ENCODE peak calls at places on chromosome 12, in ten cellular contexts. A is kidney glomerular epithelial cell; U is HTR-8/SVneo; O is activated T-cell treated with anti-CD3 and anti-CD28 coated beads, Interleukin-2, amount 50 U/mL, for 72 hours; S is SK-N-SH; R is NCI-H1694; G is stimulated activated CD8-positive, alpha-beta memory T cell treated with anti-CD3 and anti-CD28 coated beads, Interleukin-15, amount 100 ng/mL, for 1 hour; P is amygdala; N is activated CD4-positive, alpha-beta T cell treated with anti-CD3 and anti-CD28 coated beads, Interleukin-2, amount 10 ng/mL, durations not matched to agents 7 days and 5 days; K is cardiac septum. J is an unnamed sample.

GRCh38 chr12:59823535-59823934 is 227.7 kb downstream of the SLC16A7 start:
- DNase-seq in P (no peak), N (no peak), R (no peak), O (no peak), K (no peak), S (no peak), A (no peak), U (no peak), G (no peak), J (no peak)

GRCh38 chr12:45850302-45850701 is 120.8 kb downstream of the ARID2 start:
- DNase-seq in A (no peak), G (no peak), O (no peak), K (no peak), S (no peak), U (no peak), N (no peak), P (no peak), R (no peak), J (no peak)

GRCh38 chr12:50242751-50243191 is 40.5 kb downstream of the LIMA1 start:
- DNase-seq in P (no peak), N (no peak), U (no peak), A (peak), K (no peak), G (no peak), O (no peak), R (no peak), S (no peak), J (peak)

GRCh38 chr12:132209654-132210222 is 65.5 kb downstream of the NOC4L start:
- DNase-seq in S (no peak), R (no peak), O (no peak), G (no peak), U (no peak), K (peak), A (no peak), N (no peak), P (no peak), J (no peak)

GRCh38 chr12:114902665-114903393 is 218.9 kb upstream of the TBX3 start:
- DNase-seq in U (no peak), P (no peak), N (no peak), R (no peak), S (no peak), O (no peak), G (no peak), K (no peak), A (no peak), J (no peak)

GRCh38 chr12:132160671-132161045 is 16.4 kb downstream of the NOC4L start:
- DNase-seq in A (no peak), P (no peak), U (no peak), K (no peak), O (no peak), N (no peak), R (no peak), G (no peak), S (no peak), J (no peak)

GRCh38 chr12:53751336-53752191 is at the start of gene CISTR:
- DNase-seq in R (peak), G (no peak), P (peak), S (peak), O (peak), N (no peak), U (no peak), A (no peak), K (no peak), J (no peak)

GRCh38 chr12:1091350-1091749 is 100.3 kb downstream of the ERC1 start:
- DNase-seq in O (no peak), G (no peak), K (no peak), U (no peak), S (no peak), N (no peak), R (no peak), P (no peak), A (no peak), J (peak)

GRCh38 chr12:126663304-126664094 is 1598.3 kb downstream of the AACS start:
- DNase-seq in R (no peak), O (no peak), G (no peak), P (no peak), K (no peak), A (no peak), U (no peak), S (peak), N (no peak), J (peak)

GRCh38 chr12:14576896-14577295 is 9.2 kb upstream of the PLBD1 start:
- DNase-seq in U (no peak), O (no peak), R (no peak), S (no peak), K (no peak), P (no peak), G (no peak), A (no peak), N (no peak), J (no peak)

GRCh38 chr12:131065279-131065678 is 111.6 kb downstream of the ADGRD1 start:
- DNase-seq in O (no peak), A (no peak), P (no peak), K (peak), U (no peak), R (no peak), N (no peak), S (no peak), G (no peak), J (no peak)

GRCh38 chr12:3888654-3889053 is 15.5 kb upstream of the PARP11 start:
- DNase-seq in N (no peak), S (no peak), P (no peak), K (no peak), U (no peak), O (no peak), A (no peak), G (no peak), R (no peak), J (no peak)

GRCh38 chr12:53097207-53097563 is 282 bp upstream of the IGFBP6 start:
- DNase-seq in G (no peak), K (no peak), R (no peak), O (no peak), S (peak), N (no peak), U (peak), A (no peak), P (no peak), J (peak)

GRCh38 chr12:121668750-121669524 is 517 bp downstream of the MORN3 start:
- DNase-seq in A (no peak), K (no peak), U (no peak), N (peak), S (peak), R (peak), P (no peak), G (peak), O (peak), J (no peak)

GRCh38 chr12:6224550-6224949 is 24.4 kb downstream of the CD9 start:
- DNase-seq in P (peak), K (no peak), R (peak), O (no peak), G (no peak), U (no peak), A (peak), N (no peak), S (no peak), J (peak)

GRCh38 chr12:47184813-47185212 is 105.1 kb upstream of the AMIGO2 start:
- DNase-seq in A (peak), G (no peak), R (no peak), K (no peak), O (no peak), P (no peak), N (no peak), S (no peak), U (no peak), J (no peak)

GRCh38 chr12:77746108-77746507 is 84.6 kb upstream of the NAV3 start:
- DNase-seq in U (no peak), O (no peak), R (no peak), A (peak), P (no peak), G (no peak), N (no peak), S (no peak), K (no peak), J (peak)

GRCh38 chr12:2582631-2583616 is 211.8 kb upstream of the FKBP4 start:
- DNase-seq in O (peak), P (peak), S (peak), U (peak), G (no peak), R (peak), K (peak), A (peak), N (peak), J (peak)

GRCh38 chr12:47307680-47308399 is 228.1 kb upstream of the AMIGO2 start:
- DNase-seq in S (peak), O (peak), K (no peak), A (peak), N (peak), R (peak), G (peak), U (peak), P (no peak), J (peak)

GRCh38 chr12:122845041-122845864 is 10.0 kb downstream of the HIP1R start:
- DNase-seq in P (peak), N (no peak), O (no peak), R (no peak), U (no peak), K (peak), S (peak), A (no peak), G (no peak), J (no peak)

GRCh38 chr12:30345735-30346445 is 349.8 kb downstream of the IPO8 start:
- DNase-seq in R (no peak), N (no peak), A (no peak), O (no peak), U (no peak), G (no peak), P (no peak), K (no peak), S (no peak), J (no peak)

GRCh38 chr12:116495260-116495659 is 63.9 kb upstream of the MAP1LC3B2 start:
- DNase-seq in R (no peak), O (no peak), K (no peak), N (no peak), G (no peak), U (no peak), A (no peak), P (no peak), S (no peak), J (peak)

GRCh38 chr12:22252057-22252456 is 82.5 kb downstream of the ST8SIA1 start:
- DNase-seq in R (no peak), K (no peak), P (no peak), N (no peak), S (no peak), G (no peak), U (no peak), O (no peak), A (no peak), J (no peak)

GRCh38 chr12:130375888-130376287 is 38.2 kb downstream of the PIWIL1 start:
- DNase-seq in O (no peak), S (no peak), P (no peak), R (no peak), K (no peak), G (no peak), N (no peak), A (no peak), U (no peak), J (no peak)

GRCh38 chr12:6950401-6950801 is 755 bp upstream of the PTPN6 start:
- DNase-seq in P (no peak), O (peak), N (peak), G (no peak), R (no peak), S (peak), K (peak), U (no peak), A (no peak), J (no peak)

GRCh38 chr12:48977290-48978281 is 536 bp upstream of the WNT1 start:
- DNase-seq in G (peak), U (no peak), R (no peak), O (peak), P (no peak), A (no peak), N (peak), S (peak), K (no peak), J (peak)

GRCh38 chr12:14554281-14555008 is 13.2 kb downstream of the PLBD1 start:
- DNase-seq in N (no peak), U (no peak), K (peak), A (no peak), S (no peak), O (no peak), G (no peak), R (peak), P (peak), J (peak)

GRCh38 chr12:4809013-4809448 is 88.8 kb downstream of the GALNT8 start:
- DNase-seq in K (no peak), P (peak), A (no peak), G (no peak), N (no peak), U (no peak), R (peak), S (peak), O (no peak), J (peak)

GRCh38 chr12:41943671-41944070 is 201.0 kb downstream of the GXYLT1 start:
- DNase-seq in U (no peak), P (no peak), K (no peak), N (no peak), A (no peak), R (no peak), S (no peak), G (no peak), O (no peak), J (no peak)

GRCh38 chr12:121033625-121034349 is 5.3 kb downstream of the OASL start:
- DNase-seq in G (no peak), R (no peak), K (no peak), U (peak), A (peak), S (no peak), P (no peak), O (peak), N (peak), J (peak)

GRCh38 chr12:124921200-124922008 is 7.0 kb upstream of the UBC start:
- DNase-seq in A (no peak), G (no peak), O (peak), U (no peak), R (no peak), P (no peak), K (no peak), N (peak), S (peak), J (peak)

GRCh38 chr12:117789195-117789912 is 179.4 kb downstream of the KSR2 start:
- DNase-seq in S (no peak), O (no peak), R (no peak), U (no peak), K (no peak), G (no peak), N (no peak), A (no peak), P (no peak), J (no peak)

GRCh38 chr12:25054076-25054782 is 105.3 kb upstream of the BCAT1 start:
- DNase-seq in P (no peak), S (no peak), U (no peak), R (no peak), G (no peak), N (no peak), O (no peak), K (no peak), A (peak), J (peak)

GRCh38 chr12:12266389-12266872 is 413 bp downstream of the LRP6 start:
- DNase-seq in N (no peak), O (no peak), R (no peak), A (no peak), K (no peak), P (no peak), G (no peak), U (no peak), S (peak), J (peak)

GRCh38 chr12:125564753-125565152 is 499.5 kb downstream of the AACS start:
- DNase-seq in N (no peak), U (no peak), K (no peak), O (no peak), A (no peak), S (no peak), P (no peak), R (no peak), G (no peak), J (no peak)